ENCODE peak calls at places on chromosomes 2 and 18, in ten cellular contexts. M is cardiac muscle cell; B is CD8-positive, alpha-beta T cell; H is transverse colon; Y is right atrium auricular region; T is upper lobe of right lung; U is fibroblast of lung; J is brain microvascular endothelial cell; Q is neural progenitor cell; Z is hepatocyte. O is an unnamed sample.

GRCh38 chr18:2898131-2898640 is 51.4 kb downstream of the EMILIN2 start:
- DNase-seq in U (no peak), J (no peak), B (no peak), M (no peak), T (no peak), Y (no peak), Q (no peak), H (no peak), Z (peak; percentile 12), O (no peak)

GRCh38 chr2:188303363-188304031 is 11.8 kb downstream of the GULP1 start:
- DNase-seq in T (no peak), U (peak; percentile 68), H (no peak), M (no peak), Z (peak; percentile 12), Y (no peak), Q (peak; percentile 73), B (no peak), J (peak; percentile 24), O (no peak)

GRCh38 chr2:181318504-181319280 is 138.5 kb upstream of the ITGA4 start:
- DNase-seq in T (no peak), B (no peak), Q (peak; percentile 11), Y (no peak), J (no peak), H (no peak), Z (no peak), M (no peak), U (no peak), O (no peak)

GRCh38 chr2:11773111-11773510 is 26.7 kb downstream of the LPIN1 start:
- DNase-seq in H (no peak), U (no peak), Y (no peak), J (no peak), Q (no peak), M (no peak), B (no peak), Z (no peak), T (no peak), O (peak; percentile 7)

GRCh38 chr2:239677455-239678185 is 276.8 kb upstream of the HDAC4 start:
- DNase-seq in Q (no peak), H (no peak), Z (no peak), U (no peak), J (no peak), T (peak; percentile 59), B (no peak), M (no peak), Y (peak; percentile 52), O (no peak)

GRCh38 chr2:1818404-1818803 is 74.1 kb upstream of the PXDN start:
- DNase-seq in B (no peak), T (no peak), M (no peak), U (no peak), Y (no peak), J (peak; percentile 22), Z (peak; percentile 41), H (no peak), Q (no peak), O (no peak)

GRCh38 chr2:55887906-55888625 is 35.5 kb downstream of the EFEMP1 start:
- DNase-seq in B (no peak), M (no peak), H (no peak), T (no peak), Q (no peak), Z (no peak), Y (no peak), U (peak; percentile 96), J (peak; percentile 60), O (no peak)

GRCh38 chr2:210224660-210225460 is at the start of gene ACADL:
- DNase-seq in H (peak; percentile 49), M (peak; percentile 70), Q (peak; percentile 77), J (peak; percentile 6), Z (peak; percentile 76), U (peak; percentile 14), Y (peak; percentile 62), B (no peak), T (peak; percentile 93), O (peak; percentile 47)

GRCh38 chr2:54212456-54212855 is 43.6 kb downstream of the TSPYL6 start:
- DNase-seq in H (no peak), Z (peak; percentile 10), J (peak; percentile 91), Y (no peak), T (no peak), B (no peak), M (no peak), Q (no peak), U (peak; percentile 93), O (no peak)

GRCh38 chr18:31205273-31205672 is 42.6 kb upstream of the DSC1 start:
- DNase-seq in Y (no peak), H (no peak), J (no peak), M (no peak), Z (no peak), Q (no peak), B (no peak), U (no peak), T (no peak), O (no peak)

GRCh38 chr18:31206064-31206463 is 43.4 kb upstream of the DSC1 start:
- DNase-seq in B (no peak), H (no peak), Y (no peak), M (no peak), J (no peak), U (no peak), Q (no peak), T (no peak), Z (no peak), O (no peak)

GRCh38 chr18:31204169-31204568 is 41.5 kb upstream of the DSC1 start:
- DNase-seq in Z (no peak), T (no peak), H (no peak), Q (no peak), Y (no peak), M (no peak), B (no peak), U (no peak), J (no peak), O (no peak)

GRCh38 chr18:31203794-31204148 is 41.1 kb upstream of the DSC1 start:
- DNase-seq in T (no peak), M (no peak), B (no peak), Y (no peak), Q (no peak), U (no peak), Z (no peak), H (no peak), J (no peak), O (no peak)

DNA sequence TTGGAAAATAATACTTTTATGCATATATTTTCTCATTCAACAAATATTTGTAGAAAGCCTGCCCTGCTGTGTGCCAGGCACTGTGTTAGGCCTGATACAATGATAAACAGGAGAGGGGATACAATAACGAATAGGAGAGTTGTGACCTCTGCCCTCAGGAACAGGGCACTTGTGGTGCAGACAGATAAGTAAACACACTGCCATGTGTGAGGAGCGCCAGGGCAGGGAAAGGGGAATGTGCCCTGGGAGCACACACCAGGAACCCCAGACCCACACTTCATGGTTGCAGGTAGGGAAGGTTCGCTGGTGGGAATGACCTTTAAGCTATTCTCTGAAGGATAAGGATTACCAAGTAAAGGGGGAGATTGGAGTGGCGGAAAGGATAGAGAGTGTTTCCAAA is 42.2 kb upstream of the DSC1 start:
- DNase-seq in U (no peak), H (peak; percentile 32), M (no peak), Q (no peak), B (no peak), T (no peak), J (no peak), Y (no peak), Z (no peak), O (no peak)
- H3K27ac ChIP-seq in U (no peak overlapping the region), H (peak overlapping the region; percentile 87), M (no peak overlapping the region), Q (no peak overlapping the region), B (no peak overlapping the region), T (no peak overlapping the region), J (no peak overlapping the region), Y (peak overlapping the region; percentile 77), Z (no peak overlapping the region), O (no peak overlapping the region)

DNA sequence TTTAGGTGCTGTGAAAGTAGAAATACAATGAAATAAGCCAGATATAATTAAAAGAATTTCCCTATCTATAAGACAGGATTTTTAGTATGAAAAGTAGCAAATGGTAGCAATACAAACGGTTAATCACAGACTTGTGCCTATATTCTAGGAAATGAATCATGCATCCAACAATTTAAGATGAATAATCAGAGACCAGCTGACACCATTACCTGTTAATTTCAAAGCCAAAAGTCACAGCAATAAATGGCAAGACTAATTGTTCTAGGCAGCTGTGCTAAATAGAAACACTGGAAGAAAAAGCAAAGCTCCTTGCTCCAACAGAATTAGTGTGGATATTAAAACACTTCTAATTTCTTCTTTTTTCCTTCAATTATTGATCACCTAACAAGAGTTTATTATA is 35.1 kb upstream of the MPP4 start:
- DNase-seq in Q (no peak), M (no peak), J (no peak), U (no peak), B (no peak), H (no peak), Z (no peak), Y (no peak), T (no peak), O (no peak)
- H3K36me3 ChIP-seq in Q (peaks cover 19% of the 10 kb centered on the region), M (peaks cover 23% of the 10 kb centered on the region), J (peaks cover 34% of the 10 kb centered on the region), U (no peaks in the 10 kb centered on the region), B (no peaks in the 10 kb centered on the region), H (no peaks in the 10 kb centered on the region), Z (no peaks in the 10 kb centered on the region), Y (peaks cover 62% of the 10 kb centered on the region), T (peaks cover 74% of the 10 kb centered on the region), O (peaks cover 37% of the 10 kb centered on the region)

GRCh38 chr2:118431188-118431562 is 342.9 kb downstream of the INSIG2 start:
- DNase-seq in Z (no peak), Y (no peak), T (no peak), Q (no peak), M (peak; percentile 13), H (no peak), J (no peak), U (no peak), B (no peak), O (no peak)
- TF ChIP-seq CTCF in Z (peak; percentile 26), Y (no peak), T (no peak), Q (peak; percentile 24), M (peak; percentile 22), H (no peak), J (no peak), U (no peak), B (no peak), O (no peak)

DNA sequence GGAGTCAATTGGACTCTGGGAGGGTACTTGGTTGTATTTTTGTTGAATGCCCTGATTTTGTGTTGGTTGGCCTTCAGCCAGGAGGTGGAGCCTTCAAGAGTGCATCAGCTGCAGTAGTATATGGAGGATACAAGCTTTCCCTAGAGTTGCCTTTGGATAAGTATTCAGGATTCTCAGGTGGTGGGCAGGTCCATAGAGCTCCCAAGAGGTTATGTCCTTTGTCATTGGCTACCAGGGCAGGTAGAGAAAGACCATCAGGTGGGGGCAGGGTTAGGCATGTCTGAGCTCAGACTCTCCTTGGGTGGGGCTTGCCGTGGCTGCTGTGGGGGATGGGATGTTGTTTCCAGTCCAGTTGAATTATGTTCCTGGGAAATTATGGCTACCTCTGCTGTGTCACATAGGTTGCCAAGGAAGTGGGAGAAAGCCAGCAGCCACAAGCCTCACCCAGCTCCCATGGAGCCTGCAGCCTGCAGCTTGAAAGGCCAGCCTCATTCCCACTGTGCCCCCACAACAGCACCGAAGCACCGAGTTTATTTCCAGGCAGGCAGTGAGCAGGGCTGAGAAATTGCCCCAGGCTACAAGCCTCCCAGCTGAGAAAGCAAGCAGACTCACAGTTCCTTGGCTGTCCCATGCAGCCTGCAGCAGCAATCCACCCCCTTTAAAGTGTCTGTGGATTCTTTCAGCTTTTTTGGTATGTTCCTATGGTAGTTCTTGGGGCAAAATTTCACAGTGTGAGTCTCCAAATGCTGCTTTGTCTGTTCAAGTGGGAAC is 38.6 kb upstream of the CHST9 start:
- DNase-seq in J (no peak), U (no peak), Z (no peak), Y (no peak), M (no peak), H (no peak), T (no peak), B (no peak), Q (peak; percentile 3), O (no peak)
- H3K27ac ChIP-seq in J (no peak overlapping the region), U (no peak overlapping the region), Z (no peak overlapping the region), Y (no peak overlapping the region), M (no peak overlapping the region), H (no peak overlapping the region), T (no peak overlapping the region), B (no peak overlapping the region), Q (no peak overlapping the region), O (no peak overlapping the region)

GRCh38 chr18:21093133-21093532 is 18.5 kb downstream of the ROCK1 start:
- DNase-seq in B (no peak), T (no peak), Y (no peak), Q (no peak), Z (no peak), J (no peak), H (no peak), M (no peak), U (no peak), O (no peak)
- H3K36me3 ChIP-seq in B (no peaks in the 10 kb centered on the region), T (no peaks in the 10 kb centered on the region), Y (no peaks in the 10 kb centered on the region), Q (no peaks in the 10 kb centered on the region), Z (no peaks in the 10 kb centered on the region), J (no peaks in the 10 kb centered on the region), H (no peaks in the 10 kb centered on the region), M (no peaks in the 10 kb centered on the region), U (no peaks in the 10 kb centered on the region), O (no peaks in the 10 kb centered on the region)